ENCODE peak calls at places on chromosome 10, in nine cellular contexts. One of them, this sample, is unnamed.

GRCh38 chr10:115827650-115828049 is 445.4 kb downstream of the GFRA1 start:
- DNase-seq in endothelial cell: no peak
- DNase-seq in natural killer cell: no peak
- DNase-seq in fibroblast of the aortic adventitia: peak
- DNase-seq in endodermal cell: no peak
- DNase-seq in HFFc6: peak
- DNase-seq in BE2C: no peak
- DNase-seq in astrocyte of the spinal cord: no peak
- DNase-seq in WERI-Rb-1: no peak
- DNase-seq in this sample: no peak

GRCh38 chr10:93403741-93404354 is 78.3 kb downstream of the MYOF start:
- DNase-seq in endothelial cell: no peak
- DNase-seq in natural killer cell: no peak
- DNase-seq in fibroblast of the aortic adventitia: no peak
- DNase-seq in endodermal cell: peak
- DNase-seq in HFFc6: no peak
- DNase-seq in BE2C: no peak
- DNase-seq in astrocyte of the spinal cord: no peak
- DNase-seq in WERI-Rb-1: no peak
- DNase-seq in this sample: no peak

GRCh38 chr10:103803941-103804340 is 51.4 kb downstream of the SH3PXD2A start:
- DNase-seq in endothelial cell: no peak
- DNase-seq in natural killer cell: no peak
- DNase-seq in fibroblast of the aortic adventitia: no peak
- DNase-seq in endodermal cell: no peak
- DNase-seq in HFFc6: no peak
- DNase-seq in BE2C: no peak
- DNase-seq in astrocyte of the spinal cord: no peak
- DNase-seq in WERI-Rb-1: peak
- DNase-seq in this sample: no peak

GRCh38 chr10:101617102-101617823 is 29.1 kb downstream of the DPCD start:
- DNase-seq in endothelial cell: no peak
- DNase-seq in natural killer cell: no peak
- DNase-seq in fibroblast of the aortic adventitia: no peak
- DNase-seq in endodermal cell: peak
- DNase-seq in HFFc6: no peak
- DNase-seq in BE2C: no peak
- DNase-seq in astrocyte of the spinal cord: no peak
- DNase-seq in WERI-Rb-1: no peak
- DNase-seq in this sample: peak

GRCh38 chr10:100562806-100563293 is 27.1 kb downstream of the HIF1AN start:
- DNase-seq in endothelial cell: peak
- DNase-seq in natural killer cell: no peak
- DNase-seq in fibroblast of the aortic adventitia: peak
- DNase-seq in endodermal cell: peak
- DNase-seq in HFFc6: peak
- DNase-seq in BE2C: peak
- DNase-seq in astrocyte of the spinal cord: peak
- DNase-seq in WERI-Rb-1: peak
- DNase-seq in this sample: peak

GRCh38 chr10:72308320-72308987 is 34.7 kb downstream of the DDIT4 start:
- DNase-seq in endothelial cell: no peak
- DNase-seq in natural killer cell: no peak
- DNase-seq in fibroblast of the aortic adventitia: peak
- DNase-seq in endodermal cell: no peak
- DNase-seq in HFFc6: peak
- DNase-seq in BE2C: peak
- DNase-seq in astrocyte of the spinal cord: peak
- DNase-seq in WERI-Rb-1: no peak
- DNase-seq in this sample: no peak

GRCh38 chr10:98314577-98315284 is 46.7 kb upstream of the LOXL4 start:
- DNase-seq in endothelial cell: no peak
- DNase-seq in natural killer cell: no peak
- DNase-seq in fibroblast of the aortic adventitia: peak
- DNase-seq in endodermal cell: no peak
- DNase-seq in HFFc6: peak
- DNase-seq in BE2C: no peak
- DNase-seq in astrocyte of the spinal cord: no peak
- DNase-seq in WERI-Rb-1: no peak
- DNase-seq in this sample: no peak

GRCh38 chr10:16120563-16120962 is 260.3 kb upstream of the MINDY3 start:
- DNase-seq in endothelial cell: no peak
- DNase-seq in natural killer cell: no peak
- DNase-seq in fibroblast of the aortic adventitia: no peak
- DNase-seq in endodermal cell: no peak
- DNase-seq in HFFc6: no peak
- DNase-seq in BE2C: no peak
- DNase-seq in astrocyte of the spinal cord: no peak
- DNase-seq in WERI-Rb-1: no peak
- DNase-seq in this sample: no peak

GRCh38 chr10:125629758-125630376 is 53.1 kb downstream of the TEX36 start:
- DNase-seq in endothelial cell: no peak
- DNase-seq in natural killer cell: no peak
- DNase-seq in fibroblast of the aortic adventitia: peak
- DNase-seq in endodermal cell: no peak
- DNase-seq in HFFc6: peak
- DNase-seq in BE2C: no peak
- DNase-seq in astrocyte of the spinal cord: peak
- DNase-seq in WERI-Rb-1: no peak
- DNase-seq in this sample: peak

GRCh38 chr10:113566888-113567287 is 14.0 kb downstream of the HABP2 start:
- DNase-seq in endothelial cell: no peak
- DNase-seq in natural killer cell: no peak
- DNase-seq in fibroblast of the aortic adventitia: no peak
- DNase-seq in endodermal cell: no peak
- DNase-seq in HFFc6: no peak
- DNase-seq in BE2C: no peak
- DNase-seq in astrocyte of the spinal cord: no peak
- DNase-seq in WERI-Rb-1: no peak
- DNase-seq in this sample: no peak

DNA sequence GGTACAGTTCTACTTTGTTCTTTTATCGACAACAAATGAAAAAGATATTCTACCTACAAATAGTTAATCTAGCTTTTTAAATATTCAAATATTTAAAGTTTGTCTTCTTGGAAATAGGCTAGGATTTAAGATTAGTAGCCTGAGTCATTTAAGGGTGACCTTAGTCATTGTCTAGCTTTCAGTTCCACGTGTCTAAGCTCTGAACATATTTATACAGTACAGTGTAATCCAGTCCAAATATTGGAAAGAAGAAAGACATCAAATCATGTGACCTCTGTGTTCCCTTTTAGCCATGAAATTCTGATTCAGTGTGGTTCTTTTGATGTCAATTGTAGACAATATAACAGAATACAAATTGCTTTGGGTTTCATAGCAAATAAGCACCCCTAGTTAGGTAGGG is 121.1 kb downstream of the MALRD1 start:
- DNase-seq in endothelial cell: no peak
- DNase-seq in natural killer cell: no peak
- DNase-seq in fibroblast of the aortic adventitia: peak
- DNase-seq in endodermal cell: no peak
- DNase-seq in HFFc6: no peak
- DNase-seq in BE2C: no peak
- DNase-seq in astrocyte of the spinal cord: peak
- DNase-seq in WERI-Rb-1: no peak
- DNase-seq in this sample: no peak
- TF ChIP-seq CTCF in endothelial cell: no peak
- TF ChIP-seq CTCF in natural killer cell: no peak
- TF ChIP-seq CTCF in fibroblast of the aortic adventitia: no peak
- TF ChIP-seq CTCF in endodermal cell: no peak
- TF ChIP-seq CTCF in HFFc6: no peak
- TF ChIP-seq CTCF in BE2C: no peak
- TF ChIP-seq CTCF in astrocyte of the spinal cord: no peak
- TF ChIP-seq CTCF in WERI-Rb-1: no peak
- TF ChIP-seq CTCF in this sample: no peak

DNA sequence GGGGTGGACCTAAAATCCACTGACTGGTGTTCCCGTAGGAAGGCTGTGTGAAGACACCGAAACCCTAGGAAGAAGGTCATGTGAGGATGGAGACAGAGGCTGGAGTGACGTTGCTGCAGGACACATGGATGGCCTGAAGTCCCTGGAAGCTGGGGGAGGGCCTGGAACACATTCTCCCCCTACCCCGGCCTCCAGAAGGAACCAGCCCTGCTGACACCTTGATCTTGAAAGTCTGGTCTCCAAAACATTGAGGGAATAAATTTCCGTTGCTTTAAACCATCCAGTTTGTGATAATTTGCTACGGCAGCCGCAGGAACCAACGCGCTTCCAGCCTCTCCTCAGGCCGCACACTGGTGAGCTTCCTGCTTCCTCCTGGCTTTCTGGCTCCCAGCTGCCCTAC is 288.2 kb downstream of the GLRX3 start:
- DNase-seq in endothelial cell: no peak
- DNase-seq in natural killer cell: no peak
- DNase-seq in fibroblast of the aortic adventitia: no peak
- DNase-seq in endodermal cell: peak
- DNase-seq in HFFc6: no peak
- DNase-seq in BE2C: no peak
- DNase-seq in astrocyte of the spinal cord: no peak
- DNase-seq in WERI-Rb-1: no peak
- DNase-seq in this sample: no peak
- TF ChIP-seq CTCF in endothelial cell: no peak
- TF ChIP-seq CTCF in natural killer cell: no peak
- TF ChIP-seq CTCF in fibroblast of the aortic adventitia: no peak
- TF ChIP-seq CTCF in endodermal cell: no peak
- TF ChIP-seq CTCF in HFFc6: no peak
- TF ChIP-seq CTCF in BE2C: no peak
- TF ChIP-seq CTCF in astrocyte of the spinal cord: no peak
- TF ChIP-seq CTCF in WERI-Rb-1: no peak
- TF ChIP-seq CTCF in this sample: no peak

GRCh38 chr10:78383378-78383777 is 349.7 kb downstream of the RPS24 start:
- DNase-seq in endothelial cell: no peak
- DNase-seq in natural killer cell: no peak
- DNase-seq in fibroblast of the aortic adventitia: peak
- DNase-seq in endodermal cell: no peak
- DNase-seq in HFFc6: no peak
- DNase-seq in BE2C: no peak
- DNase-seq in astrocyte of the spinal cord: no peak
- DNase-seq in WERI-Rb-1: no peak
- DNase-seq in this sample: no peak

GRCh38 chr10:78378192-78378591 is 344.5 kb downstream of the RPS24 start:
- DNase-seq in endothelial cell: no peak
- DNase-seq in natural killer cell: no peak
- DNase-seq in fibroblast of the aortic adventitia: no peak
- DNase-seq in endodermal cell: no peak
- DNase-seq in HFFc6: no peak
- DNase-seq in BE2C: no peak
- DNase-seq in astrocyte of the spinal cord: no peak
- DNase-seq in WERI-Rb-1: no peak
- DNase-seq in this sample: no peak

GRCh38 chr10:78382047-78382446 is 348.4 kb downstream of the RPS24 start:
- DNase-seq in endothelial cell: no peak
- DNase-seq in natural killer cell: no peak
- DNase-seq in fibroblast of the aortic adventitia: no peak
- DNase-seq in endodermal cell: no peak
- DNase-seq in HFFc6: no peak
- DNase-seq in BE2C: no peak
- DNase-seq in astrocyte of the spinal cord: no peak
- DNase-seq in WERI-Rb-1: no peak
- DNase-seq in this sample: no peak

GRCh38 chr10:78382776-78383175 is 349.1 kb downstream of the RPS24 start:
- DNase-seq in endothelial cell: no peak
- DNase-seq in natural killer cell: no peak
- DNase-seq in fibroblast of the aortic adventitia: no peak
- DNase-seq in endodermal cell: no peak
- DNase-seq in HFFc6: no peak
- DNase-seq in BE2C: no peak
- DNase-seq in astrocyte of the spinal cord: no peak
- DNase-seq in WERI-Rb-1: no peak
- DNase-seq in this sample: no peak

GRCh38 chr10:78381072-78381471 is 347.4 kb downstream of the RPS24 start:
- DNase-seq in endothelial cell: peak
- DNase-seq in natural killer cell: no peak
- DNase-seq in fibroblast of the aortic adventitia: no peak
- DNase-seq in endodermal cell: peak
- DNase-seq in HFFc6: no peak
- DNase-seq in BE2C: no peak
- DNase-seq in astrocyte of the spinal cord: no peak
- DNase-seq in WERI-Rb-1: no peak
- DNase-seq in this sample: no peak
- TF ChIP-seq CTCF in endothelial cell: peak
- TF ChIP-seq CTCF in natural killer cell: no peak
- TF ChIP-seq CTCF in fibroblast of the aortic adventitia: peak
- TF ChIP-seq CTCF in endodermal cell: peak
- TF ChIP-seq CTCF in HFFc6: peak
- TF ChIP-seq CTCF in BE2C: peak
- TF ChIP-seq CTCF in astrocyte of the spinal cord: peak
- TF ChIP-seq CTCF in WERI-Rb-1: peak
- TF ChIP-seq CTCF in this sample: no peak

DNA sequence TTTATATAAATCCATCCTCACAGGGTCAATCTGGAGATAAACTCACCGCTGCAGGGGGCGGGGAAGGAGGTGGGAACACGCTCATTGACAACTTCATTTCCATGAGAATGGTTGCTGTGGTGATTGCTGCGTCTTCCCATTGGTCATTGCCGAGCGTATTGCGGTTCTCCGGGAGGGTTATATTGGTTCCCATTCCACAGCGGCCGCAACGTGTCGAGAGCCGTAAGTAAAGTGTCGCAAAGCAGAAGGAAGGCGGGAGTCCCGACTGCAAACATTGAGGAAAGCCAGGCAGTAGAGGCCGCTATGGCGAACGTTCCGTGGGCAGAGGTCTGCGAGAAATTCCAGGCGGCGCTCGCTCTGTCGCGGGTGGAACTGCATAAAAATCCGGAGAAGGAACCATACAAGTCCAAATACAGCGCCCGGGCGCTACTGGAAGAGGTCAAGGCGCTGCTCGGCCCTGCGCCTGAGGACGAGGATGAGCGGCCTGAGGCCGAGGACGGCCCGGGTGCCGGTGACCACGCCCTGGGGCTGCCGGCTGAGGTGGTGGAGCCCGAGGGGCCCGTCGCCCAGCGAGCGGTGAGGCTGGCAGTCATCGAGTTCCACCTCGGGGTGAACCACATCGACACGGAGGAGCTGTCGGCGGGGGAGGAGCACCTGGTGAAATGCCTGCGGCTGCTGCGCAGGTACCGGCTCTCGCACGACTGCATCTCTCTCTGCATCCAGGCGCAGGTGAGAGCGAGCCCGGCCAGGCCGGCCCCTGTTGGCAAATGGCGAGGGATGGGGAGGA is at the start of gene KIFBP:
- DNase-seq in endothelial cell: peak
- DNase-seq in natural killer cell: peak
- DNase-seq in fibroblast of the aortic adventitia: peak
- DNase-seq in endodermal cell: peak
- DNase-seq in HFFc6: peak
- DNase-seq in BE2C: peak
- DNase-seq in astrocyte of the spinal cord: peak
- DNase-seq in WERI-Rb-1: peak
- DNase-seq in this sample: peak
- TF ChIP-seq CTCF in endothelial cell: no peak
- TF ChIP-seq CTCF in natural killer cell: peak
- TF ChIP-seq CTCF in fibroblast of the aortic adventitia: peak
- TF ChIP-seq CTCF in endodermal cell: peak
- TF ChIP-seq CTCF in HFFc6: peak
- TF ChIP-seq CTCF in BE2C: peak
- TF ChIP-seq CTCF in astrocyte of the spinal cord: peak
- TF ChIP-seq CTCF in WERI-Rb-1: peak
- TF ChIP-seq CTCF in this sample: peak